ENCODE peak calls at places on chromosomes 16 and 17, in seven cellular contexts. D, G, Y, M, H, K and V are unnamed samples.

GRCh38 chr17:30600830-30601494 is 123.8 kb downstream of the GOSR1 start:
- DNase-seq in D (peak), G (peak), Y (no peak), M (peak), H (peak), K (no peak), V (no peak)

GRCh38 chr16:70441406-70441990 is 2.6 kb upstream of the ST3GAL2 start:
- DNase-seq in D (no peak), G (no peak), Y (no peak), M (no peak), H (no peak), K (no peak), V (no peak)

GRCh38 chr17:66431080-66431795 is 128.8 kb downstream of the PRKCA start:
- DNase-seq in D (no peak), G (no peak), Y (no peak), M (no peak), H (no peak), K (no peak), V (no peak)

GRCh38 chr17:42928714-42929496 is 28.3 kb downstream of the G6PC1 start:
- DNase-seq in D (peak), G (peak), Y (peak), M (peak), H (peak), K (no peak), V (peak)

GRCh38 chr16:66289986-66290385 is 76.5 kb upstream of the CDH5 start:
- DNase-seq in D (peak), G (no peak), Y (no peak), M (no peak), H (no peak), K (no peak), V (no peak)

GRCh38 chr17:4310349-4311060 is 46.7 kb upstream of the ANKFY1 start:
- DNase-seq in D (no peak), G (no peak), Y (no peak), M (no peak), H (no peak), K (peak), V (no peak)

GRCh38 chr17:80969030-80969673 is 22.5 kb upstream of the CHMP6 start:
- DNase-seq in D (no peak), G (no peak), Y (no peak), M (no peak), H (no peak), K (no peak), V (no peak)

GRCh38 chr17:5630434-5630833 is 46.1 kb upstream of the NLRP1 start:
- DNase-seq in D (no peak), G (no peak), Y (no peak), M (no peak), H (no peak), K (no peak), V (no peak)

GRCh38 chr16:81630632-81631026 is 148.5 kb upstream of the PLCG2 start:
- DNase-seq in D (no peak), G (no peak), Y (no peak), M (no peak), H (no peak), K (no peak), V (no peak)

GRCh38 chr17:17204041-17204591 is 2.0 kb downstream of the PLD6 start:
- DNase-seq in D (no peak), G (no peak), Y (no peak), M (peak), H (no peak), K (peak), V (no peak)

GRCh38 chr16:17529982-17530760 is 59.4 kb upstream of the XYLT1 start:
- DNase-seq in D (peak), G (no peak), Y (no peak), M (no peak), H (no peak), K (no peak), V (no peak)

GRCh38 chr16:526181-527014 is 1.1 kb upstream of the CAPN15 start:
- DNase-seq in D (peak), G (peak), Y (no peak), M (no peak), H (no peak), K (no peak), V (no peak)

GRCh38 chr17:80671039-80671822 is 126.6 kb downstream of the RPTOR start:
- DNase-seq in D (no peak), G (no peak), Y (no peak), M (no peak), H (no peak), K (no peak), V (no peak)

GRCh38 chr17:8022358-8023038 is 16.4 kb upstream of the ALOX15B start:
- DNase-seq in D (no peak), G (peak), Y (no peak), M (no peak), H (no peak), K (no peak), V (no peak)

GRCh38 chr16:62475573-62475972 is 439.3 kb upstream of the CDH8 start:
- DNase-seq in D (no peak), G (no peak), Y (no peak), M (no peak), H (no peak), K (no peak), V (no peak)

GRCh38 chr17:14387036-14387435 is 86.2 kb downstream of the HS3ST3B1 start:
- DNase-seq in D (no peak), G (no peak), Y (no peak), M (no peak), H (no peak), K (no peak), V (no peak)

GRCh38 chr17:18039535-18040286 is 503 bp downstream of the GID4 start:
- DNase-seq in D (peak), G (peak), Y (peak), M (peak), H (peak), K (no peak), V (peak)

GRCh38 chr17:8420041-8420934 is 15.4 kb upstream of the NDEL1 start:
- DNase-seq in D (peak), G (no peak), Y (no peak), M (peak), H (peak), K (no peak), V (no peak)

GRCh38 chr17:78437508-78438169 is 59.2 kb downstream of the PGS1 start:
- DNase-seq in D (no peak), G (no peak), Y (no peak), M (no peak), H (no peak), K (no peak), V (no peak)

GRCh38 chr17:4806770-4807533 is at the start of gene PLD2:
- DNase-seq in D (peak), G (peak), Y (peak), M (peak), H (peak), K (peak), V (peak)

GRCh38 chr17:17537311-17538099 is 41.3 kb upstream of the RASD1 start:
- DNase-seq in D (no peak), G (no peak), Y (no peak), M (no peak), H (peak), K (no peak), V (no peak)

GRCh38 chr16:70694088-70694487 is 8.2 kb upstream of the MTSS2 start:
- DNase-seq in D (no peak), G (peak), Y (no peak), M (no peak), H (peak), K (no peak), V (no peak)

GRCh38 chr17:54270499-54270898 is 447.8 kb downstream of the KIF2B start:
- DNase-seq in D (no peak), G (peak), Y (no peak), M (no peak), H (no peak), K (no peak), V (no peak)

GRCh38 chr16:87173294-87173883 is 143.8 kb downstream of the C16orf95 start:
- DNase-seq in D (no peak), G (no peak), Y (no peak), M (no peak), H (no peak), K (no peak), V (no peak)

GRCh38 chr17:35679007-35679682 is 52.3 kb upstream of the RASL10B start:
- DNase-seq in D (no peak), G (no peak), Y (no peak), M (no peak), H (no peak), K (no peak), V (no peak)

GRCh38 chr16:85432606-85433005 is 180.5 kb upstream of the GSE1 start:
- DNase-seq in D (no peak), G (no peak), Y (no peak), M (no peak), H (no peak), K (no peak), V (no peak)
- TF ChIP-seq CTCF in D (no peak), G (no peak), Y (no peak), M (no peak), H (no peak), K (no peak), V (no peak)

DNA sequence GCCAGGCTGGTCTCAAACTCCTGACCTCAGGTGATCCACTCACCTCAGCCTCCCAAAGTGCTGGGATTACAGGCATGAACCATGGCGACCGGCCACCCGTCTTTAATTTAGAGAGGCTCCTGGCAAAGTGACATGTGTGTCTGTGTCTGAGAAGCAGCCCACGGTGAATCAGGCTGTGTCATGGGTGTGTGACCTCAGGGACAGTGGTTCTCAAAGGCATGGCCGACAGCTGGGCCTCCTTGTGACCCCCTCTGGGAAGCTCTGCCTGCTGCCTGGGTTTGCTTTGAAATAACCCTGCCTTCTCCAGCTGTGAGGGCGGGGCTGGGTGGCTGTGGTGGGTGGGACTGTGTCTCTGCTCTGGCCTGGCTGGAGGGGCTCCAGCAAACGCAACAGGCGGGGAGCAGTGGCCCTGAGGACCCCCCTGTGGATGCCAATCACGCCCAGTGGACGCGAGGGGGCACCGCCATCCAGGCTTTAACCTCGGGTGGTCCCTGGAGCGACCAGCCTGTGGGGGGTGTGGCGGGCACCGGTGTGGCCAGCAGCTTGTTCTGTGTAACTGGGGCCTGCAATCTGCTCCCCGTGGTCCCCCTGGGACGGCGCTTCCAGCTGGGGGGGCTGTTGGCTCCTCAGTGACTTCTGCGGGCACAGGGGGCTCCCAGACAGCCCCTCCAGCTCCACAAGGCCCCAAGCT is 8.8 kb upstream of the APRT start:
- DNase-seq in D (no peak), G (no peak), Y (no peak), M (no peak), H (no peak), K (no peak), V (no peak)
- TF ChIP-seq CTCF in D (no peak), G (no peak), Y (no peak), M (no peak), H (no peak), K (no peak), V (no peak)

DNA sequence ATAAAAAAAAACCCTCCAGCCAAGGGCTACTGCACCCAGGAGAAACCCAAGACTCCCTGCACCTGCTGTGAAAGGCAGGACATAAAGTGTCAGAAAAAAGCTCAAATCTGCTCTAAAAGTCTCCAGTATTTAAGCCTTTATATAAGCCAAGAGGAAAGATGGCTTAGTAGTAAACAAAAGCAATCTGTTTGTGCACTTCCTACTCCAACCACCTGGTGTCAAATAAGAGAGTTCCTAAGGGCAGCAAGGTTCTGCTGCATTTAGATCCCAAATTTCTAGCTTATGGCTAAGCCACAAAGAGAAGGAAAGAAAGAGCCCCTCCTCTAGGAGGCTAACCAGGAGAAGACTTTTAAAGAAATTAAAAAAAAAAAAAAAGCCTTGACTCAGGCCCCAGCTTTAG is 20.6 kb downstream of the ACSM1 start:
- DNase-seq in D (no peak), G (no peak), Y (no peak), M (no peak), H (no peak), K (no peak), V (no peak)
- TF ChIP-seq CTCF in D (no peak), G (peak), Y (no peak), M (no peak), H (no peak), K (no peak), V (no peak)

DNA sequence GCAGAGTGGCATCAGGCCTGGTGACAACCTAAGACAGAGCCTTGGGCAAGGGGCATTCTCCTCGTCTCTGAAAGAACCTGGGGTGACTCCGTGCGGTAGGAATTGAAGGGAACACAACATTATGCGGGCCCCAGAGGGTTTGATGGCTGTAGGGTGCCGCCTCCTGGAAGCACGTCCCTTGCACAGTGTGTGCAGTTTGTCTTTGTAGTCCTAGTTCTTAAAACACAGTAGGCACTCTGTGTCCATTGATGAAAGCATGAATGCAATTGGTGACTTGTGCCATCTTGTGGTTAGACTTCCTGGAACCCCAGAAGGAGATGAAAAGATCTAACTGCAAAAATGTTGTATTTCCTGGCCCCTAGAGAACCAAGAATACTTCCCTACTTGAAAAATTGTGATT is 279.8 kb downstream of the UTP18 start:
- DNase-seq in D (no peak), G (no peak), Y (no peak), M (no peak), H (peak), K (peak), V (no peak)
- TF ChIP-seq CTCF in D (no peak), G (no peak), Y (no peak), M (no peak), H (no peak), K (no peak), V (no peak)

GRCh38 chr16:77437859-77438258 is 3.0 kb upstream of the ADAMTS18 start:
- DNase-seq in D (no peak), G (no peak), Y (no peak), M (no peak), H (peak), K (no peak), V (no peak)
- TF ChIP-seq CTCF in D (no peak), G (no peak), Y (no peak), M (no peak), H (peak), K (no peak), V (no peak)

GRCh38 chr16:54930034-54930938 is at the start of gene IRX5:
- DNase-seq in D (peak), G (peak), Y (peak), M (peak), H (peak), K (peak), V (peak)
- TF ChIP-seq CTCF in D (no peak), G (no peak), Y (peak), M (no peak), H (no peak), K (no peak), V (no peak)